ENCODE peak calls at places on chromosomes 3 and 15, in four cellular contexts. One of them, this sample, is unnamed.

GRCh38 chr3:126448893-126449180 is 26.9 kb downstream of the ZXDC start:
- DNase-seq in hepatocyte: no peak
- DNase-seq in thoracic aorta: no peak
- DNase-seq in keratinocyte: no peak
- DNase-seq in this sample: no peak

GRCh38 chr15:57500979-57501576 is 90.6 kb upstream of the MYZAP start:
- DNase-seq in keratinocyte: no peak
- DNase-seq in hepatocyte: no peak
- DNase-seq in thoracic aorta: no peak
- DNase-seq in this sample: no peak

GRCh38 chr15:28943611-28944230 is 57.9 kb downstream of the APBA2 start:
- DNase-seq in thoracic aorta: no peak
- DNase-seq in hepatocyte: no peak
- DNase-seq in keratinocyte: no peak
- DNase-seq in this sample: no peak

GRCh38 chr3:185250247-185250646 is 3.6 kb downstream of the EHHADH start:
- DNase-seq in hepatocyte: no peak
- DNase-seq in keratinocyte: no peak
- DNase-seq in thoracic aorta: no peak
- DNase-seq in this sample: peak

GRCh38 chr3:164683516-164683915 is 394.8 kb downstream of the SI start:
- DNase-seq in keratinocyte: no peak
- DNase-seq in thoracic aorta: no peak
- DNase-seq in hepatocyte: no peak
- DNase-seq in this sample: no peak

GRCh38 chr3:189838291-189838690 is 207.1 kb downstream of the TP63 start:
- DNase-seq in keratinocyte: no peak
- DNase-seq in hepatocyte: no peak
- DNase-seq in thoracic aorta: no peak
- DNase-seq in this sample: no peak

GRCh38 chr15:72902245-72902928 is 118.8 kb upstream of the ADPGK start:
- DNase-seq in thoracic aorta: peak
- DNase-seq in keratinocyte: no peak
- DNase-seq in hepatocyte: peak
- DNase-seq in this sample: no peak

GRCh38 chr3:130849111-130849552 is 44.8 kb upstream of the ATP2C1 start:
- DNase-seq in keratinocyte: no peak
- DNase-seq in thoracic aorta: no peak
- DNase-seq in hepatocyte: no peak
- DNase-seq in this sample: no peak

GRCh38 chr15:70478251-70478990 is 284.9 kb downstream of the UACA start:
- DNase-seq in thoracic aorta: no peak
- DNase-seq in keratinocyte: no peak
- DNase-seq in hepatocyte: no peak
- DNase-seq in this sample: no peak

GRCh38 chr3:179428876-179429548 is 22.3 kb downstream of the GNB4 start:
- DNase-seq in keratinocyte: no peak
- DNase-seq in thoracic aorta: no peak
- DNase-seq in hepatocyte: no peak
- DNase-seq in this sample: no peak

GRCh38 chr3:9123849-9124248 is 125.6 kb downstream of the SRGAP3 start:
- DNase-seq in hepatocyte: no peak
- DNase-seq in keratinocyte: no peak
- DNase-seq in thoracic aorta: no peak
- DNase-seq in this sample: no peak

GRCh38 chr15:45099549-45100165 is 14.3 kb downstream of the DUOX2 start:
- DNase-seq in thoracic aorta: no peak
- DNase-seq in hepatocyte: no peak
- DNase-seq in keratinocyte: no peak
- DNase-seq in this sample: no peak

GRCh38 chr3:188546835-188547670 is 393.1 kb downstream of the LPP start:
- DNase-seq in hepatocyte: peak
- DNase-seq in thoracic aorta: no peak
- DNase-seq in keratinocyte: no peak
- DNase-seq in this sample: no peak

GRCh38 chr15:98907921-98908490 is 99.6 kb downstream of the PGPEP1L start:
- DNase-seq in hepatocyte: no peak
- DNase-seq in keratinocyte: no peak
- DNase-seq in thoracic aorta: no peak
- DNase-seq in this sample: peak

GRCh38 chr3:193768069-193768391 is 175.0 kb downstream of the OPA1 start:
- DNase-seq in hepatocyte: no peak
- DNase-seq in thoracic aorta: no peak
- DNase-seq in keratinocyte: no peak
- DNase-seq in this sample: no peak

GRCh38 chr3:153658151-153658550 is 463.0 kb upstream of the ARHGEF26 start:
- DNase-seq in hepatocyte: peak
- DNase-seq in keratinocyte: no peak
- DNase-seq in thoracic aorta: no peak
- DNase-seq in this sample: no peak

GRCh38 chr3:115436767-115437301 is 186.5 kb upstream of the GAP43 start:
- DNase-seq in thoracic aorta: peak
- DNase-seq in keratinocyte: no peak
- DNase-seq in hepatocyte: peak
- DNase-seq in this sample: peak

DNA sequence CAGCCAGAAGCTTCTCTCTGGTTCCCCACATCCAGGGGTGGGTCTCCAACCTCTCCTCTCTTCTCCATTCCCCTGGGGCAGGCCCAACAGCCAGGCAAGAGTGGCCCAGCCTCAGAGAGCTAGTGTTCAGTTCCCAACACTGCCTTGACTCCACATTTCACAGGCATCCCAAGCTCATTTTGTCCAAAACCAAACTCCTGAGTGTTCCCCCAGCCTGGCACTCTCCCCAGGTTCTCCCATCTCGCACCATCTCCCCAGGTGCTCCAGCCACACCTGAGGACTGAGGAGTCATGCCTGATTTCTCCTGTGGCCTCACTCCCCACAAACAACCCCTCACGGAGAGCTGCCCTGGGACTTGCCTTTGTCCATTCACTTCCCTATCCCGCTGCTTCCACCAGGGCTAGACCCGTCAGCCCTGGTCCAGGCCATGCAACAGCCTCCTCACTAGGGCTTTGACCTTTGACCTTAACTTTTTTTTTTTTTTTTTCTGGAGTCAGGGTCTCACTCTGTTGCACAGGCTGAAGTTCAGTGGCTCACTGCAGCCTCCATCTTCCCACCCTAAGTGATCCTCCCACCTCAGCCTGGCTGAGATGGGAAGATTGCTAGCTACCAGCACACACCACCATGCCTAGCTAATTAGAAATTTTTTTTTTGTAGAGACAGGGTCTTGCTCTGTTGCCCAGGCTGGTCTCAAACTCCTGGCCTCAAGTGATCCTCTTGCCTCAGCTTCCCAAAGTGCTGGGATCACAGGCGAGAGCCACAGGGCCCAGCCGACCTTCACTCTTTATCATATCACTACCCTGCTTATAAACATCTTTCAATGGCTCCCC is 3.9 kb upstream of the CSK start:
- DNase-seq in keratinocyte: no peak
- DNase-seq in hepatocyte: no peak
- DNase-seq in thoracic aorta: no peak
- DNase-seq in this sample: no peak
- H3K4me3 ChIP-seq in keratinocyte: no peak
- H3K4me3 ChIP-seq in hepatocyte: no peak
- H3K4me3 ChIP-seq in thoracic aorta: no peak
- H3K4me3 ChIP-seq in this sample: no peak

DNA sequence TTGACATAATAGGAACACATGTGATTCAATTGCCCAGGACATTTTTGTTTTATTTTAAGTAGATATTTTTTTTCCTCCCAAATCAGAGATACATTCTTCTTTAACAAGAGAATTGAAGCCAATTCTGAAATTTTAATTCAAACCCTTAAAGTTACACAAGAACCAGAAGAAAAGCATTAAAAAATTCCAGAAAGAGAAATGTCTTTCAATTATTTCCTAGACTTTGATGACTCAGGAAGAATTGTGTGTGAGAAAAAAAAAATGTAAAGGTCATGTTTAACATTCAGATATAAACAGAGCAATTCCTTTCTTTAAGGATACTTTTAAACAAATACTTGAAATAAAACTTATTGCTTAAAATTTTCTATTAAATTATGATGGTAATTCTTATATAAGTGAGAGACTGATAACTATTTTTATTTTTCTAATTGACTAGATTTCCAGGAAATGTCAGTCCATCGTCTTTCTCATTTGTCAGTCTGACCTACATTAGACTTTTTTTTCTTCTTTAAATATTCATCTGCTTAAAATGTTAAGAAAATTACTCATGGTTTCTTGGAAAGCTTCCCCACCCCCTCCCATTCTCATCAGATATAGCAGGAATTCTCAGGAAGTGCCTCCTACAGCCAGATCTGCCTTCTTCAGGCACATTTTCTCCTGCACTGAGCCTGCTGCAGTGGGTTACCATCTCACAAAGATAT is 261.7 kb upstream of the CBLB start:
- DNase-seq in keratinocyte: no peak
- DNase-seq in thoracic aorta: no peak
- DNase-seq in hepatocyte: peak
- DNase-seq in this sample: no peak
- H3K4me3 ChIP-seq in keratinocyte: no peak
- H3K4me3 ChIP-seq in thoracic aorta: no peak
- H3K4me3 ChIP-seq in hepatocyte: no peak
- H3K4me3 ChIP-seq in this sample: no peak

GRCh38 chr3:106341090-106341489 is 472.3 kb upstream of the CBLB start:
- DNase-seq in keratinocyte: no peak
- DNase-seq in hepatocyte: no peak
- DNase-seq in thoracic aorta: no peak
- DNase-seq in this sample: no peak
- H3K4me3 ChIP-seq in keratinocyte: no peak
- H3K4me3 ChIP-seq in hepatocyte: no peak
- H3K4me3 ChIP-seq in thoracic aorta: no peak
- H3K4me3 ChIP-seq in this sample: no peak

GRCh38 chr15:41546846-41547786 is 3.1 kb upstream of the RPAP1 start:
- DNase-seq in hepatocyte: no peak
- DNase-seq in keratinocyte: no peak
- DNase-seq in thoracic aorta: no peak
- DNase-seq in this sample: no peak

GRCh38 chr15:41545218-41545617 is 1.2 kb upstream of the RPAP1 start:
- DNase-seq in thoracic aorta: no peak
- DNase-seq in keratinocyte: no peak
- DNase-seq in hepatocyte: no peak
- DNase-seq in this sample: no peak

GRCh38 chr15:41550066-41550805 is 6.2 kb upstream of the RPAP1 start:
- DNase-seq in keratinocyte: no peak
- DNase-seq in thoracic aorta: no peak
- DNase-seq in hepatocyte: peak
- DNase-seq in this sample: no peak

GRCh38 chr15:41543521-41543870 is 561 bp downstream of the RPAP1 start:
- DNase-seq in keratinocyte: no peak
- DNase-seq in thoracic aorta: no peak
- DNase-seq in hepatocyte: no peak
- DNase-seq in this sample: no peak

GRCh38 chr15:41544650-41545015 is 576 bp upstream of the RPAP1 start:
- DNase-seq in thoracic aorta: no peak
- DNase-seq in hepatocyte: no peak
- DNase-seq in keratinocyte: no peak
- DNase-seq in this sample: no peak
- H3K4me3 ChIP-seq in thoracic aorta: peak
- H3K4me3 ChIP-seq in hepatocyte: no peak
- H3K4me3 ChIP-seq in keratinocyte: peak
- H3K4me3 ChIP-seq in this sample: peak

GRCh38 chr3:105233056-105233455 is 133.7 kb upstream of the ALCAM start:
- DNase-seq in hepatocyte: no peak
- DNase-seq in thoracic aorta: no peak
- DNase-seq in keratinocyte: no peak
- DNase-seq in this sample: no peak

GRCh38 chr3:105238367-105238766 is 128.3 kb upstream of the ALCAM start:
- DNase-seq in hepatocyte: no peak
- DNase-seq in thoracic aorta: no peak
- DNase-seq in keratinocyte: no peak
- DNase-seq in this sample: no peak

GRCh38 chr3:105228696-105229095 is 138.0 kb upstream of the ALCAM start:
- DNase-seq in hepatocyte: no peak
- DNase-seq in keratinocyte: no peak
- DNase-seq in thoracic aorta: no peak
- DNase-seq in this sample: no peak

GRCh38 chr3:105235785-105236184 is 130.9 kb upstream of the ALCAM start:
- DNase-seq in keratinocyte: no peak
- DNase-seq in thoracic aorta: no peak
- DNase-seq in hepatocyte: no peak
- DNase-seq in this sample: no peak

GRCh38 chr3:105232536-105232935 is 134.2 kb upstream of the ALCAM start:
- DNase-seq in thoracic aorta: no peak
- DNase-seq in keratinocyte: no peak
- DNase-seq in hepatocyte: no peak
- DNase-seq in this sample: no peak
- H3K4me3 ChIP-seq in thoracic aorta: no peak
- H3K4me3 ChIP-seq in keratinocyte: no peak
- H3K4me3 ChIP-seq in hepatocyte: no peak
- H3K4me3 ChIP-seq in this sample: no peak

GRCh38 chr3:141337523-141337854 is 30.8 kb upstream of the ZBTB38 start:
- DNase-seq in thoracic aorta: no peak
- DNase-seq in hepatocyte: no peak
- DNase-seq in keratinocyte: no peak
- DNase-seq in this sample: no peak
- H3K4me3 ChIP-seq in thoracic aorta: no peak
- H3K4me3 ChIP-seq in hepatocyte: no peak
- H3K4me3 ChIP-seq in keratinocyte: no peak
- H3K4me3 ChIP-seq in this sample: no peak